ENCODE peak calls at places on chromosomes 7 and 10, in six cellular contexts. L is breast epithelium, D is GM12865, Z is astrocyte of the spinal cord, I is suprapubic skin, P is epithelial cell of proximal tubule. K is an unnamed sample.

GRCh38 chr7:106152313-106152665 is 40.2 kb upstream of the SYPL1 start:
- DNase-seq in D (no peak), I (no peak), P (no peak), Z (no peak), L (peak), K (no peak)

GRCh38 chr10:72081772-72082590 is 6.4 kb downstream of the SPOCK2 start:
- DNase-seq in Z (no peak), P (no peak), I (no peak), D (no peak), L (peak), K (no peak)

GRCh38 chr7:133512560-133512959 is 259.7 kb downstream of the EXOC4 start:
- DNase-seq in D (no peak), I (no peak), Z (peak), P (no peak), L (no peak), K (peak)

GRCh38 chr10:133056651-133057178 is 31.0 kb upstream of the ADGRA1 start:
- DNase-seq in D (no peak), P (no peak), I (no peak), L (no peak), Z (no peak), K (no peak)

GRCh38 chr7:94395141-94396041 is 696 bp downstream of the COL1A2 start:
- DNase-seq in Z (peak), L (no peak), D (peak), I (peak), P (peak), K (peak)

GRCh38 chr7:41579961-41580935 is 122.6 kb downstream of the INHBA start:
- DNase-seq in L (no peak), D (no peak), I (no peak), Z (peak), P (peak), K (peak)

GRCh38 chr7:64876792-64877713 is 26.0 kb upstream of the ZNF273 start:
- DNase-seq in P (no peak), L (no peak), Z (no peak), I (peak), D (no peak), K (peak)

GRCh38 chr10:128275405-128275804 is 149.2 kb upstream of the MKI67 start:
- DNase-seq in I (no peak), P (no peak), Z (no peak), D (no peak), L (no peak), K (no peak)

GRCh38 chr10:12348341-12348869 is 942 bp upstream of the CAMK1D start:
- DNase-seq in Z (no peak), D (no peak), L (no peak), I (peak), P (no peak), K (no peak)

GRCh38 chr10:106716375-106716774 is 448.1 kb downstream of the SORCS1 start:
- DNase-seq in L (no peak), I (no peak), Z (no peak), P (no peak), D (no peak), K (no peak)

GRCh38 chr7:82406937-82407336 is 36.6 kb downstream of the CACNA2D1 start:
- DNase-seq in L (no peak), Z (no peak), P (no peak), D (no peak), I (no peak), K (no peak)

GRCh38 chr7:19520392-19520791 is 188.4 kb downstream of the POLR1F start:
- DNase-seq in Z (no peak), I (no peak), L (no peak), D (no peak), P (no peak), K (no peak)

GRCh38 chr10:17244712-17245365 is 16.8 kb downstream of the VIM start:
- DNase-seq in D (no peak), I (no peak), P (no peak), Z (peak), L (no peak), K (no peak)

DNA sequence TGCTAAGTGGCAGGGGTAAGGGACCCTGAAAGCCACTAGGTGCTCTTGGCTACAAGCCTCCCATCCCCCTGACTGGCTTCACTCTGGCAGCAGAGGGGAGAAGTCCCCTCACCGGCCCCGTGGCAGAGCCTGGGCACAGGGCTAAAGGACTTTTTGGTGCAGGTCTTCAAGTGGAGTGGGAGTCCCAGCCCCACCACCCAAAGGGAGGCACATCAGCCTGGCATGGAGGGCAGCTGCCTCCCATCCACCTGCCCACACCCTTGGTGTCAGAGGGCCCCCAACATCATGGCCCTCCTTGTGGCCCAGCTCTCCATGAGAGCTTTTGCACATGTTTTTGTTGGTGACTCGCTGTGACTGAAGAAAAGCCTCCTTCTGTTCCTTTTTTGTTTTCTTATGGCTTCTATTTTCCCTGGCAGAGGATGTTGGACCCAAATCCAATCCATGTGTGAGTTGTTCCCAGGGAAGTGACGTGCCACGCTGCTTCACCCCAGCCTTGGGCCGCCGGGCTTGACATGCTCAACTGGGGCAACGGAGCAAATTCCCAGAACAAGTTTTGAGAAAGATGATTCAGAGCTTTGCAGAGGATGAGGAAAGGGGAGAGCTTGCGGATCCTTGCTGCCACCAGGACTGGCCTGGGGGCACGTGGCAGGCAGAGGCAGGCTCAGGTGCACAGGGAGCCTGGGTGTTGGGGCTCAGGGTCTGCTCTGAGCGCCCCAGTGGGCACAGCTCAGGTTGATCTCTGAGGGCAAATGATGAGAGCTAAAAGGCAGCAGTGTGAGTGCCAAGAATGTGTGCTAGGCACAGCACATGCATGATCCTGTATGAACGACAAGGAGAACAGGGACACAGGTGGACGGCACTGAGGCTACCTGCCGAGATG is 1.9 kb upstream of the AEBP1 start:
- DNase-seq in P (no peak), I (no peak), L (no peak), D (no peak), Z (peak), K (peak)
- H3K4me3 ChIP-seq in P (no peak), I (no peak), L (no peak), D (no peak), Z (no peak), K (no peak)

GRCh38 chr7:137816696-137817320 is 30.0 kb downstream of the DGKI start:
- DNase-seq in P (no peak), I (no peak), L (no peak), Z (no peak), D (peak), K (peak)

GRCh38 chr7:137825489-137825888 is 21.3 kb downstream of the DGKI start:
- DNase-seq in Z (no peak), P (no peak), D (no peak), I (no peak), L (no peak), K (no peak)

GRCh38 chr7:137818036-137818435 is 28.7 kb downstream of the DGKI start:
- DNase-seq in D (peak), Z (no peak), P (no peak), L (no peak), I (no peak), K (peak)

GRCh38 chr7:137820156-137820555 is 26.6 kb downstream of the DGKI start:
- DNase-seq in Z (no peak), D (no peak), P (no peak), I (no peak), L (no peak), K (no peak)

GRCh38 chr7:137820677-137821420 is 25.9 kb downstream of the DGKI start:
- DNase-seq in I (peak), L (peak), D (peak), Z (peak), P (no peak), K (peak)
- H3K4me3 ChIP-seq in I (no peak), L (no peak), D (peak), Z (no peak), P (no peak), K (no peak)

GRCh38 chr10:29810816-29811215 is 176.0 kb upstream of the SVIL start:
- DNase-seq in Z (no peak), L (no peak), P (no peak), I (no peak), D (no peak), K (no peak)
- H3K4me3 ChIP-seq in Z (no peak), L (no peak), P (no peak), I (no peak), D (no peak), K (no peak)

GRCh38 chr10:130714700-130715467 is 578.7 kb downstream of the GLRX3 start:
- DNase-seq in Z (no peak), D (no peak), P (no peak), I (no peak), L (no peak), K (no peak)
- H3K4me3 ChIP-seq in Z (no peak), D (no peak), P (no peak), I (no peak), L (no peak), K (no peak)

DNA sequence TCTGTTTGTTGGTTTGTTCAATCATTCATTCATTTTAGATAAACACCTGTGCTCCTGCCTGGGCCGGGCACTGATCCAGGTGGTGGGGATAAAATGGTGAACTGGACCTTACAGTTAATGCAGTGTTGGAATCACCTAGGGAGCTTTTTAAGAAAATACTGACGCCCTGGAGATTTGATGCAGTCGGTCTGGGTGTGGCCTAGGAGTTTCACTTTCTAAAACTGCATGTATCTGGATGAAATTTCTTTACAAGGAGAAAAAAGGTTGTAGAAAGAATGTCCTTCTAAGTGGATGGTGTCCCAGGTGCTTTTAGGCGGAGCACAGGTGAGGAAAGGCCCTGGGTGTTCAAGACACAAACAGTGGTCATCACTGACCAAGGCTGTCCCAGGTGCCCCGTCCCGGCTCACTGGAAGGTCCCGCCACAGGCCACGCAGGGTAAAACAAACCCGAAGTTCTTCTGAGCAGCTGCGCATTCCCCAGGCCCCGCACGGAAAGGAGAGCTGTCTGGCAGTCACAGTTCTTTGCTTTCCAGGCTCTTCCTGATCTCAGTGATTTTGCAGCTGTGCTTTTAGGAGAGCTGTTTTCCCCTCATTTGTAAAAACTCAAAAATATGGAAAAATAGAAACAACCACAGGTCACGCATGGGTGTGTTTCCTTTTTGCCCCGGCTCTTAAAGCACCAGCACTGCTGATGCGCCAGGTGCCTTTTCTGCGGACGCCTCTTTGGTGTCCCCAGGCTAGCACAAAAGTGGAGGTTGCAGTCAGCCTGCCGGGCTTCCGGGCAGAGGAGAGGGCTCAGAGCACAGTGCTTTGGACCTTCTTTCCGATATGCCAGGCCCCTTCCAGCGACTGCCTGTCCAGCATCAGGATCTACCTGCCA is 161.9 kb downstream of the GRK5 start:
- DNase-seq in D (peak), P (no peak), L (no peak), I (no peak), Z (no peak), K (no peak)
- H3K4me3 ChIP-seq in D (peak), P (no peak), L (no peak), I (no peak), Z (no peak), K (no peak)

DNA sequence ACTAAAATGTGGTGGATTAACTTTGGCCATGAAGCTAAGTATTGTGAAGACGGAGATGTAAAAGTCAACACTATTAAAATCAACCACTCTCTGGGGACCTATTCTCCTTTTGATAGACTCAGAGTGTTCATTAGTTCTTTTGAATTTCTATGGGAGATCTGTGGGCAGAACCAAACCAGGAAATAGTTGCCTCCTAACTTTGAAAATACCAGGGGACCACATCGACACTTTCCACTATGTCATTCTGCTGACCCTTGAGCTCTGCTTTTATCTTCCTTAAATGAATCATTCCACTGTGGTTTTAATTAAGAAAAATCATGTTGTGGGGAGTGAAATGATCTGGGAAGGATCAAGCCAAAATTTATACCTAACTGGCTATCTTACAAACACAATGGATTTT is 960.5 kb downstream of the GATA3 start:
- DNase-seq in D (no peak), P (no peak), Z (peak), L (no peak), I (no peak), K (peak)
- H3K4me3 ChIP-seq in D (no peak), P (no peak), Z (no peak), L (no peak), I (no peak), K (no peak)

GRCh38 chr7:26153823-26154783 is 2.1 kb downstream of the NFE2L3 start:
- DNase-seq in Z (peak), D (no peak), P (no peak), I (no peak), L (no peak), K (no peak)
- H3K4me3 ChIP-seq in Z (peak), D (peak), P (peak), I (peak), L (peak), K (no peak)

GRCh38 chr10:110569736-110570135 is 2.2 kb downstream of the SMC3 start:
- DNase-seq in D (no peak), Z (no peak), I (no peak), P (no peak), L (no peak), K (no peak)

GRCh38 chr10:110568055-110568735 is 700 bp downstream of the SMC3 start:
- DNase-seq in D (peak), Z (peak), L (peak), P (no peak), I (peak), K (no peak)

GRCh38 chr10:110571093-110571743 is 3.7 kb downstream of the SMC3 start:
- DNase-seq in D (no peak), I (no peak), L (no peak), P (no peak), Z (no peak), K (no peak)

GRCh38 chr10:110567201-110568054 is at the start of gene SMC3:
- DNase-seq in P (peak), I (peak), D (peak), L (peak), Z (peak), K (peak)

GRCh38 chr10:110569120-110569519 is 1.6 kb downstream of the SMC3 start:
- DNase-seq in Z (no peak), L (no peak), P (no peak), I (no peak), D (no peak), K (no peak)
- H3K4me3 ChIP-seq in Z (no peak), L (peak), P (peak), I (peak), D (peak), K (peak)

K was measured in fibroblast of mammary gland.